ENCODE peak calls at places on chromosomes 6 and 20, in five cellular contexts. One of them, this sample, is unnamed.

GRCh38 chr20:61173966-61174725 is 77.9 kb upstream of the CDH4 start:
- DNase-seq in gastrocnemius medialis: no peak
- DNase-seq in H9: no peak
- DNase-seq in A549: no peak
- DNase-seq in thoracic aorta: no peak
- DNase-seq in this sample: no peak

GRCh38 chr6:163634514-163635171 is 220.1 kb downstream of the QKI start:
- DNase-seq in thoracic aorta: no peak
- DNase-seq in A549: no peak
- DNase-seq in H9: peak; percentile 64
- DNase-seq in gastrocnemius medialis: no peak
- DNase-seq in this sample: no peak

GRCh38 chr20:41180599-41181333 is 43.4 kb downstream of the PLCG1 start:
- DNase-seq in gastrocnemius medialis: peak; percentile 9
- DNase-seq in H9: peak; percentile 26
- DNase-seq in thoracic aorta: no peak
- DNase-seq in A549: no peak
- DNase-seq in this sample: peak; percentile 50

GRCh38 chr6:36121752-36122494 is 8.4 kb upstream of the MAPK13 start:
- DNase-seq in thoracic aorta: no peak
- DNase-seq in gastrocnemius medialis: no peak
- DNase-seq in A549: no peak
- DNase-seq in H9: no peak
- DNase-seq in this sample: no peak

GRCh38 chr6:52498538-52499017 is 78.3 kb downstream of the TRAM2 start:
- DNase-seq in thoracic aorta: no peak
- DNase-seq in gastrocnemius medialis: no peak
- DNase-seq in A549: no peak
- DNase-seq in H9: no peak
- DNase-seq in this sample: no peak

GRCh38 chr20:43771791-43772190 is 45.0 kb upstream of the GTSF1L start:
- DNase-seq in thoracic aorta: no peak
- DNase-seq in A549: no peak
- DNase-seq in H9: no peak
- DNase-seq in gastrocnemius medialis: no peak
- DNase-seq in this sample: no peak

GRCh38 chr20:15582146-15582776 is 991.0 kb downstream of the KIF16B start:
- DNase-seq in H9: no peak
- DNase-seq in A549: no peak
- DNase-seq in gastrocnemius medialis: no peak
- DNase-seq in thoracic aorta: no peak
- DNase-seq in this sample: no peak

GRCh38 chr6:4675086-4675485 is 101.1 kb upstream of the CDYL start:
- DNase-seq in gastrocnemius medialis: no peak
- DNase-seq in A549: no peak
- DNase-seq in thoracic aorta: no peak
- DNase-seq in H9: no peak
- DNase-seq in this sample: peak; percentile 40

GRCh38 chr6:110528051-110528929 is 51.9 kb upstream of the SLC22A16 start:
- DNase-seq in A549: peak; percentile 28
- DNase-seq in thoracic aorta: no peak
- DNase-seq in gastrocnemius medialis: no peak
- DNase-seq in H9: no peak
- DNase-seq in this sample: peak; percentile 66

GRCh38 chr6:75827163-75827562 is 78.1 kb downstream of the MYO6 start:
- DNase-seq in A549: no peak
- DNase-seq in H9: no peak
- DNase-seq in thoracic aorta: no peak
- DNase-seq in gastrocnemius medialis: no peak
- DNase-seq in this sample: no peak
- TF ChIP-seq CTCF in A549: no peak
- TF ChIP-seq CTCF in H9: no peak
- TF ChIP-seq CTCF in thoracic aorta: no peak
- TF ChIP-seq CTCF in gastrocnemius medialis: no peak
- TF ChIP-seq CTCF in this sample: no peak

GRCh38 chr6:128069180-128069579 is 168.3 kb upstream of the THEMIS start:
- DNase-seq in thoracic aorta: no peak
- DNase-seq in H9: no peak
- DNase-seq in gastrocnemius medialis: no peak
- DNase-seq in A549: no peak
- DNase-seq in this sample: no peak
- H3K4me1 ChIP-seq in thoracic aorta: no peaks in the 10 kb centered on the region
- H3K4me1 ChIP-seq in H9: no peaks in the 10 kb centered on the region
- H3K4me1 ChIP-seq in gastrocnemius medialis: no peaks in the 10 kb centered on the region
- H3K4me1 ChIP-seq in A549: peaks cover 8% of the 10 kb centered on the region
- H3K4me1 ChIP-seq in this sample: no peaks in the 10 kb centered on the region

GRCh38 chr6:18392346-18392877 is 5.3 kb downstream of the RNF144B start:
- DNase-seq in thoracic aorta: no peak
- DNase-seq in A549: no peak
- DNase-seq in gastrocnemius medialis: no peak
- DNase-seq in H9: no peak
- DNase-seq in this sample: no peak
- TF ChIP-seq CTCF in thoracic aorta: no peak
- TF ChIP-seq CTCF in A549: no peak
- TF ChIP-seq CTCF in gastrocnemius medialis: no peak
- TF ChIP-seq CTCF in H9: peak; percentile 42
- TF ChIP-seq CTCF in this sample: no peak

DNA sequence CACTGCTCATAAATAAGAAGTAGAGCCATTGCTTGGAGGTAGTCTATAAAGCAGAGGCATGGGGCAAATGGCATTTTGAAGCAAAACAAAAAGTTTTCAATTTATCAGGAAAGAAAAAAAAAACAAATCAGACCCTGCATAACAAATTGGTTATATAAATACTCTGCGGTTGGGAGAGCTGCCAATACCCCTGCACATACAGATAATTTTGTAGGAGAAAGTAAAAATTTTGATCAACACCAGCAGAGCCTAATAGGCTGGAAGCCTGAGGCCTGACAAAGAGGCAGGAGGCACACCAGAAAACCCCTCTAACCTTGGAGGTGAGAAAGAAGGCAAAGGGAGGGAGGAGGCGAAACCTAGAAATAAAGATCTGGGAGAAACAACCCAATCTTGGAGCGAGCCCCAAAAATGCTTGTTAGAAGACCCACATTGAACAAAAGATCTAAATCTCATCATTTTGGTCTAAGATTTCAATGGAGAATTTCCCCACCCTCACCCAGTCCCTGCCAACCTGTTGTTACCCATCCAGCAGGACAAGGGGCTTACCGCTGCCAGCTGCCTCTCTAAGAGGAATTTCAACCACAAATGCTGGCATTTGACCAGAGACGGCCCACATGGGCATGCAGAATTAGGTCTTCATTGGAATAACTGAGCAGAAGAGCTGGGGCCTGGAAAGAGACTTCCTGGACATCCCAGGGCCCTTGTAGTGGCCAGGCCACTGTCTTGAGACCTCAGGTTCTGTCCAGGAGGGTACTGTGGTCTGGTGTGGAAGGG is 28.4 kb downstream of the FOXA2 start:
- DNase-seq in gastrocnemius medialis: no peak
- DNase-seq in H9: no peak
- DNase-seq in A549: no peak
- DNase-seq in thoracic aorta: no peak
- DNase-seq in this sample: no peak
- H3K4me1 ChIP-seq in gastrocnemius medialis: no peaks in the 10 kb centered on the region
- H3K4me1 ChIP-seq in H9: peaks cover 4% of the 10 kb centered on the region
- H3K4me1 ChIP-seq in A549: no peaks in the 10 kb centered on the region
- H3K4me1 ChIP-seq in thoracic aorta: no peaks in the 10 kb centered on the region
- H3K4me1 ChIP-seq in this sample: no peaks in the 10 kb centered on the region

DNA sequence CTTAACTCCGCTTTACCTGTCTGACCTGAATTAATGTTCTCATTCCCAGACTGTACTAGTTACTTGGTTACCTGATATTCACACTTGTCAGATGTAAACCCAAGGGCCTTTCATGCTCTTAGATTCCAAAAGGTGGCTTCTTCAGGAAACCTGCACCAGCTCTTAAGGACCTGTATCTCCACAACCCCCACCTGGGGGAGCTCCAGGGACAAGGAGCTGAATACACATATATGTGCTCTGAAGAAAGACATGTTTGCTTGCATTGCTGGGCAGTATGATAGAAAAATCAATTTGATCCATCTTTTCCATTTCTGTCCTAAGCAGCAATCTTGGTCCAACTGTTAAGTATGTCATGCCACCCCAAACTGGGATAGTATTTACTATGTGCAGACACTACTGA is 64.8 kb upstream of the POU3F2 start:
- DNase-seq in thoracic aorta: no peak
- DNase-seq in H9: peak; percentile 46
- DNase-seq in A549: peak; percentile 1
- DNase-seq in gastrocnemius medialis: no peak
- DNase-seq in this sample: no peak
- TF ChIP-seq CTCF in thoracic aorta: no peak
- TF ChIP-seq CTCF in H9: peak; percentile 61
- TF ChIP-seq CTCF in A549: no peak
- TF ChIP-seq CTCF in gastrocnemius medialis: no peak
- TF ChIP-seq CTCF in this sample: no peak

DNA sequence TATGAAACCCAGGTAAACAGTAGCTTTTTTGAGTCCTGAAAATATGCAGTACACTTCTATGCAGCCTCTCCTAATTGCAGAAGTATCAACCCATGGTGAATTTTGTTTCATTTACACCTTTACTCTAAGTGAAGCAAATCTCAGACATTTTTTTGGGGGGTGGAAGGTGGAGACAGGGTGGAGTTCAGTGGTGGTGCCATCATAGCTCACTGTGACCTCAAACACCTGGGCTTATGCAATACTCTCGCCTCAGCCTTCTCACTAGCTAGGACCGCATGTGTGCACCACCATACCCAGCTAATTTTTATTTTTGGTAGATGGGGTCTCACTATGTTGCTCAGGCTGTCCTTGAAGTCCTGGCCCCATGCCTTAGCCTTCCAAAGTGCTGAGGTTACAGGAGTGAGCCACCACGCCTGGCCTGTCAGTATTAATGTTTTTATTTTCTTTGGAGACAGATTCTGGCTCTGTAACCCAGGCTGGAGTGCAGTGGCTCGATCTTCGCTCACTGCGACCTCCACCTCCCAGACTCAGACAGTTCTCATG is 80.3 kb downstream of the JARID2 start:
- DNase-seq in H9: no peak
- DNase-seq in A549: no peak
- DNase-seq in thoracic aorta: no peak
- DNase-seq in gastrocnemius medialis: no peak
- DNase-seq in this sample: no peak
- H3K4me1 ChIP-seq in H9: peaks cover 30% of the 10 kb centered on the region
- H3K4me1 ChIP-seq in A549: peaks cover 51% of the 10 kb centered on the region
- H3K4me1 ChIP-seq in thoracic aorta: peaks cover 7% of the 10 kb centered on the region
- H3K4me1 ChIP-seq in gastrocnemius medialis: peaks cover 52% of the 10 kb centered on the region
- H3K4me1 ChIP-seq in this sample: no peaks in the 10 kb centered on the region

DNA sequence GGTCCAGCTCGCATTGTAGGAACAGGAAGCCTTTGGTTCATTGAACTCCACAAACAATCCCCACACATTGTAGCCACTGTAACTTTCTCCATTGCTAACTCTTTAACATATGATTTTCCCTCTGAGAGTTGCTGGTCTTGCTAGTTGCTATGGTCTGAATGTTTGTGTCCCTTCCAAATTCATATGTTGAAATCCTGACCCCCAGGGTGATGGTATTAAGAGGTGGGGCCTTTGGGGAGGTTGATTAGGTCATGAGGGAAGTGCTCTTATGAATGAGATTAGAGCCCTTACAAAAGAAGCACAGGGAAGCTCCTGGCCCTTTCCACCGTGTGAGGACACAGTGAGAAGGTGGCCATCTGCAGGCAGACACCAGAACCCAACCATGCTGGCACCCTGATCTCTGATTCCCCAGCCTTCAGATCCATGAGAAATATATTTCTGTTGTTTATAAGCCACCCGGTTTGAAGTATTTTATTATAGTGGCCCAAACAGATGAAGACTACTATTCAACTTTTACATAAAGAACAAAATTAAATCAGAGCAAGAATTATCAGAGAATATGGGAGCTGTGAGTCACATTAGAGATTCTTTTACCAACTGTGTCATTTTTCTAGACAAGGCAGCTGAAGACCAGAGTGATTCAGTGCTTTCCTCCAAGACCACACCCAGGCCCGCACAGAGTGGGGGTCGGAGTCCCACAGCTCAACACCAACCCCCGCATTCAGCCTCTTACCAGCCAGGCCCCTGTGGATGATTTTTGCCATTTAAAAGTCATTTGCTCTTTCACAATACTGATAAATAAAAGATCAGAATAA is 143.0 kb downstream of the SAMD5 start:
- DNase-seq in gastrocnemius medialis: peak; percentile 11
- DNase-seq in A549: no peak
- DNase-seq in thoracic aorta: no peak
- DNase-seq in H9: peak; percentile 46
- DNase-seq in this sample: peak; percentile 59
- TF ChIP-seq CTCF in gastrocnemius medialis: no peak
- TF ChIP-seq CTCF in A549: no peak
- TF ChIP-seq CTCF in thoracic aorta: peak; percentile 11
- TF ChIP-seq CTCF in H9: peak; percentile 40
- TF ChIP-seq CTCF in this sample: no peak

GRCh38 chr6:13695217-13695616 is 16.4 kb downstream of the RANBP9 start:
- DNase-seq in A549: no peak
- DNase-seq in thoracic aorta: no peak
- DNase-seq in H9: no peak
- DNase-seq in gastrocnemius medialis: no peak
- DNase-seq in this sample: no peak

GRCh38 chr6:13700232-13700631 is 11.4 kb downstream of the RANBP9 start:
- DNase-seq in H9: no peak
- DNase-seq in gastrocnemius medialis: no peak
- DNase-seq in thoracic aorta: no peak
- DNase-seq in A549: no peak
- DNase-seq in this sample: no peak

GRCh38 chr6:13696226-13696625 is 15.4 kb downstream of the RANBP9 start:
- DNase-seq in H9: no peak
- DNase-seq in gastrocnemius medialis: no peak
- DNase-seq in thoracic aorta: no peak
- DNase-seq in A549: no peak
- DNase-seq in this sample: no peak

GRCh38 chr6:13697857-13698256 is 13.8 kb downstream of the RANBP9 start:
- DNase-seq in H9: no peak
- DNase-seq in A549: no peak
- DNase-seq in thoracic aorta: no peak
- DNase-seq in gastrocnemius medialis: no peak
- DNase-seq in this sample: no peak

DNA sequence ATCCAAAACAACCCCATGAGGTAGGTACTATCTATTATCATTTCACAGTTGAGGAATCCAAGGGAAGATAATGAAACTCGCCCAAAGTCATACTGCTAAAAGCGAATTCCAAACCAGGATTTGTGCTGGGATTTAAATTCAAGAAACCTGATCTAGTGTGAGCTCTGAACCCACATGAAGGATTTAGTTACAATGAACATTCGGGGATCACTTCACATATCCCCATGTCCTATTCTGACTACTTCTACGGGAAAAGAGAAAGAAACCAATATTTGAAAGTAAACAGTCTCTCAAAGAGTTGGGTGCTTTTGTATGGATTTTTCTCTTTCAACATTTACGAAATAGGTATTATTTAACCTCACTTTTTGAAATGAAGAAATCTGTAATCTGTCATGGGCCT is 12.9 kb downstream of the RANBP9 start:
- DNase-seq in thoracic aorta: no peak
- DNase-seq in H9: no peak
- DNase-seq in A549: no peak
- DNase-seq in gastrocnemius medialis: no peak
- DNase-seq in this sample: no peak
- H3K4me1 ChIP-seq in thoracic aorta: peaks cover 25% of the 10 kb centered on the region
- H3K4me1 ChIP-seq in H9: no peaks in the 10 kb centered on the region
- H3K4me1 ChIP-seq in A549: peaks cover 5% of the 10 kb centered on the region
- H3K4me1 ChIP-seq in gastrocnemius medialis: peaks cover 35% of the 10 kb centered on the region
- H3K4me1 ChIP-seq in this sample: peaks cover 40% of the 10 kb centered on the region

This sample was measured in right atrium auricular region.